ENCODE peak calls at places on chromosomes 4 and X, in seven cellular contexts. Y is bronchial epithelial cell; J is NCI-H2227 treated with DMSO at 0.1 percent for 48 hours; N is stimulated activated CD8-positive, alpha-beta memory T cell treated with anti-CD3 and anti-CD28 coated beads, Interleukin-4, amount 100 ng/mL, for 24 hours; O is natural killer cell treated with Interleukin-12 subunit alpha and Interleukin-12 subunit beta and Interleukin-15 and Interleukin-18, amount 100 ng/mL, for 72 hours; D is mucosa of gallbladder; E is D341Med. I is an unnamed sample.
A peak's percentile ranks its signal among the peaks of the same experiment; 100 is the strongest.

GRCh38 chr4:67483868-67484602 is 61.3 kb downstream of the CENPC start:
- DNase-seq in Y (peak; percentile 12), J (no peak), N (no peak), O (no peak), D (no peak), E (no peak), I (no peak)

GRCh38 chr4:76688737-76689078 is 209.2 kb downstream of the SOWAHB start:
- DNase-seq in Y (no peak), J (no peak), N (no peak), O (no peak), D (no peak), E (no peak), I (no peak)

GRCh38 chr4:153222790-153223417 is 18.7 kb downstream of the TRIM2 start:
- DNase-seq in Y (no peak), J (no peak), N (no peak), O (peak; percentile 64), D (peak; percentile 47), E (peak; percentile 82), I (peak; percentile 66)

GRCh38 chrX:19705196-19705769 is 182.1 kb downstream of the SH3KBP1 start:
- DNase-seq in Y (no peak), J (no peak), N (no peak), O (no peak), D (no peak), E (no peak), I (no peak)

GRCh38 chrX:19697416-19697815 is 182.1 kb upstream of the MAP3K15 start:
- DNase-seq in Y (peak; percentile 84), J (no peak), N (no peak), O (no peak), D (no peak), E (no peak), I (no peak)

GRCh38 chr4:42306221-42307109 is 90.8 kb upstream of the SHISA3 start:
- DNase-seq in Y (no peak), J (no peak), N (no peak), O (no peak), D (no peak), E (no peak), I (no peak)

GRCh38 chr4:187668683-187669082 is 326.9 kb upstream of the ZFP42 start:
- DNase-seq in Y (peak; percentile 69), J (no peak), N (no peak), O (no peak), D (no peak), E (no peak), I (no peak)

GRCh38 chr4:140743194-140743931 is 12.8 kb downstream of the TBC1D9 start:
- DNase-seq in Y (peak; percentile 49), J (no peak), N (no peak), O (no peak), D (no peak), E (no peak), I (no peak)

GRCh38 chrX:72306851-72307645 is 1.3 kb upstream of the CITED1 start:
- DNase-seq in Y (peak; percentile 32), J (peak; percentile 86), N (no peak), O (no peak), D (peak; percentile 59), E (peak; percentile 75), I (peak; percentile 61)

GRCh38 chr4:38663021-38663800 is 788 bp upstream of the KLF3 start:
- DNase-seq in Y (peak; percentile 52), J (no peak), N (no peak), O (peak; percentile 67), D (no peak), E (peak; percentile 88), I (no peak)

GRCh38 chr4:139767168-139767567 is 101.5 kb downstream of the MGST2 start:
- DNase-seq in Y (no peak), J (no peak), N (no peak), O (no peak), D (no peak), E (no peak), I (no peak)

GRCh38 chrX:46551494-46552128 is 6.4 kb upstream of the ZNF674 start:
- DNase-seq in Y (no peak), J (no peak), N (no peak), O (no peak), D (no peak), E (no peak), I (no peak)

I was measured in dorsolateral prefrontal cortex.